ENCODE peak calls at places on chromosomes 13 and 19, in ten cellular contexts. L is endodermal cell, Y is tibial nerve, P is uterus, X is lower leg skin, I is cardiac muscle cell, G is IMR-90, D is foreskin fibroblast, Z is choroid plexus epithelial cell, B is thyroid gland. V is an unnamed sample.

GRCh38 chr19:10625003-10625761 is at the start of gene SLC44A2:
- DNase-seq in X (peak), B (peak), G (peak), P (peak), D (peak), Z (peak), L (peak), Y (peak), I (peak), V (peak)

GRCh38 chr13:24007979-24008620 is 110.8 kb upstream of the C1QTNF9B start:
- DNase-seq in L (no peak), I (no peak), D (no peak), G (no peak), Z (no peak), P (no peak), Y (no peak), B (no peak), X (no peak), V (no peak)

GRCh38 chr19:51593969-51594773 is 23.1 kb downstream of the ZNF175 start:
- DNase-seq in L (peak), X (peak), Z (peak), P (peak), Y (peak), D (peak), G (peak), B (peak), I (peak), V (peak)

GRCh38 chr13:60265566-60265965 is 101.8 kb upstream of the DIAPH3 start:
- DNase-seq in Z (no peak), X (no peak), L (no peak), B (no peak), Y (no peak), G (no peak), I (no peak), D (no peak), P (no peak), V (no peak)

GRCh38 chr13:113010510-113010865 is 41.5 kb downstream of the MCF2L start:
- DNase-seq in P (no peak), Z (no peak), X (no peak), D (no peak), B (no peak), Y (no peak), L (no peak), G (no peak), I (no peak), V (no peak)

GRCh38 chr19:13208131-13208963 is 58.1 kb downstream of the IER2 start:
- DNase-seq in X (no peak), G (peak), Y (peak), D (peak), Z (peak), I (peak), P (peak), B (no peak), L (peak), V (peak)

GRCh38 chr19:17281391-17282304 is at the start of gene ANKLE1:
- DNase-seq in Z (no peak), L (peak), D (peak), G (no peak), P (no peak), I (peak), Y (no peak), B (no peak), X (no peak), V (no peak)

GRCh38 chr19:45451181-45451849 is 16.5 kb upstream of the FOSB start:
- DNase-seq in P (peak), B (peak), G (peak), Z (peak), Y (no peak), D (peak), I (peak), L (peak), X (peak), V (peak)

GRCh38 chr13:62320129-62320724 is 904.6 kb upstream of the PCDH20 start:
- DNase-seq in L (no peak), Z (peak), B (no peak), I (peak), X (no peak), G (peak), D (peak), P (no peak), Y (no peak), V (peak)

GRCh38 chr13:51995677-51996551 is 15.3 kb downstream of the ATP7B start:
- DNase-seq in G (no peak), Z (no peak), B (peak), Y (no peak), X (no peak), D (no peak), I (peak), L (peak), P (no peak), V (peak)

GRCh38 chr13:34124912-34125311 is 307.0 kb downstream of the RFC3 start:
- DNase-seq in G (no peak), P (no peak), I (no peak), B (no peak), D (no peak), X (no peak), L (no peak), Z (no peak), Y (no peak), V (no peak)

GRCh38 chr13:29480893-29481525 is 114.5 kb downstream of the SLC7A1 start:
- DNase-seq in L (peak), Z (no peak), X (no peak), I (no peak), G (no peak), B (no peak), D (no peak), P (no peak), Y (no peak), V (no peak)

GRCh38 chr19:55683449-55684261 is 8.6 kb downstream of the EPN1 start:
- DNase-seq in L (no peak), X (no peak), D (no peak), Z (no peak), B (no peak), Y (no peak), G (no peak), P (no peak), I (no peak), V (no peak)

GRCh38 chr13:52925775-52926285 is 77.4 kb upstream of the PCDH8 start:
- DNase-seq in G (no peak), I (no peak), D (peak), P (no peak), Y (no peak), Z (no peak), L (no peak), X (no peak), B (no peak), V (peak)

GRCh38 chr13:28501547-28501946 is 6.6 kb upstream of the FLT1 start:
- DNase-seq in L (no peak), Y (no peak), I (no peak), G (no peak), Z (no peak), X (no peak), D (no peak), B (no peak), P (peak), V (no peak)

GRCh38 chr13:50543767-50544166 is 299.7 kb downstream of the DLEU7 start:
- DNase-seq in I (peak), L (no peak), Z (peak), G (peak), D (peak), B (peak), X (no peak), P (no peak), Y (no peak), V (peak)

GRCh38 chr13:113345486-113345885 is 18.4 kb downstream of the GRTP1 start:
- DNase-seq in G (no peak), B (no peak), P (no peak), I (no peak), Y (no peak), L (no peak), Z (no peak), X (no peak), D (no peak), V (no peak)

GRCh38 chr19:54424660-54425381 is 9.6 kb downstream of the TTYH1 start:
- DNase-seq in X (no peak), I (no peak), G (no peak), D (no peak), L (no peak), Y (no peak), Z (no peak), P (no peak), B (no peak), V (no peak)

GRCh38 chr13:65292488-65292901 is 1937.6 kb downstream of the PCDH9 start:
- DNase-seq in I (peak), Z (peak), B (no peak), G (peak), Y (no peak), D (peak), L (peak), X (no peak), P (no peak), V (peak)

GRCh38 chr19:29603308-29603707 is 2.8 kb upstream of the POP4 start:
- DNase-seq in G (no peak), I (no peak), B (no peak), X (no peak), Y (no peak), Z (no peak), D (no peak), L (peak), P (no peak), V (no peak)

GRCh38 chr13:97348569-97349100 is 85.3 kb upstream of the RAP2A start:
- DNase-seq in Z (no peak), L (no peak), G (no peak), B (no peak), X (no peak), P (no peak), D (no peak), I (no peak), Y (no peak), V (no peak)

GRCh38 chr13:108003626-108004025 is 211.7 kb downstream of the LIG4 start:
- DNase-seq in Z (no peak), X (no peak), Y (no peak), I (no peak), D (no peak), P (no peak), B (no peak), L (no peak), G (no peak), V (no peak)

DNA sequence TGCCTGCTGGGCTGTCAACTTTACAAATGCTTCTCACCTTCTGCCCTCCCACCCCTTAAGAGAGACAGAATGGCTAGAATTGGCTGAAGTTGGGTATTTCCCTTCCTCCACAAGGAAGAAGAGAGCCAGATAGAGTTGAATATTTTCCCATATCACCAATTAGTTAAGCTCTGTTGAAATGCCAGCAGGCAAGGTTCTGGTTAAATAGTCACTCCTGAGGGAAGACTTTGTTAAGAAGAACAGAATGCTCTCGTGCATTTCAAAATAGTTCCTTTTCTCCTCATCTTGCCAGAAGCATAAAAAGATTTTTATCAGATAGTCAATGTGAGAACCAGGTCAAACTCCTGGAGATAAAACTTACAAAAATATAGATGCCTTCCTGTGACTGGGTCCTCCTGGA is 2857.0 kb upstream of the PCDH20 start:
- DNase-seq in Z (peak), D (no peak), G (no peak), B (no peak), L (no peak), I (no peak), P (no peak), Y (no peak), X (no peak), V (peak)
- TF ChIP-seq CTCF in Z (no peak), D (no peak), G (no peak), B (no peak), L (no peak), I (no peak), P (no peak), Y (no peak), X (no peak), V (no peak)

DNA sequence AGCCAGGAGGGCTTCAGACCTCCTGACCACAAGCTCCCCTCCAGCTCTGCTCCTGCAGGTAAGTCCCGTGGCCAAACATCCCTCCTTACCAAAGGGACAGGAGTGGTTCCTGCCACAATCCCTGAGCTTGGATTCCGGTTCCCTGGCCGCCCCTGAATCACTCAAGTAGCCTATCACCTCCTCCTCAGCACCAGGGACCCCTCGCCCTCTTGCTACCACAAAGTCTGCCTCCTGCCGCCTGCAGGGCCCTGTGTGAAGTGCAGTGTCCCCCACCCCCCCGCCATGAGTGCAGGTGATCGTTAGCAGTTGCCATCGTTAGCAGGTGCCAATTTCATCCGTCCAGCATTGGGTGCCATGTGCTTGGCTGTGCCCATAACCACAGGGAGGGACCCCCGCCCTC is 40.8 kb upstream of the RANBP3 start:
- DNase-seq in D (no peak), Y (no peak), X (no peak), B (no peak), I (no peak), Z (no peak), L (peak), G (no peak), P (no peak), V (no peak)
- TF ChIP-seq CTCF in D (no peak), Y (no peak), X (no peak), B (no peak), I (peak), Z (peak), L (peak), G (no peak), P (no peak), V (no peak)

DNA sequence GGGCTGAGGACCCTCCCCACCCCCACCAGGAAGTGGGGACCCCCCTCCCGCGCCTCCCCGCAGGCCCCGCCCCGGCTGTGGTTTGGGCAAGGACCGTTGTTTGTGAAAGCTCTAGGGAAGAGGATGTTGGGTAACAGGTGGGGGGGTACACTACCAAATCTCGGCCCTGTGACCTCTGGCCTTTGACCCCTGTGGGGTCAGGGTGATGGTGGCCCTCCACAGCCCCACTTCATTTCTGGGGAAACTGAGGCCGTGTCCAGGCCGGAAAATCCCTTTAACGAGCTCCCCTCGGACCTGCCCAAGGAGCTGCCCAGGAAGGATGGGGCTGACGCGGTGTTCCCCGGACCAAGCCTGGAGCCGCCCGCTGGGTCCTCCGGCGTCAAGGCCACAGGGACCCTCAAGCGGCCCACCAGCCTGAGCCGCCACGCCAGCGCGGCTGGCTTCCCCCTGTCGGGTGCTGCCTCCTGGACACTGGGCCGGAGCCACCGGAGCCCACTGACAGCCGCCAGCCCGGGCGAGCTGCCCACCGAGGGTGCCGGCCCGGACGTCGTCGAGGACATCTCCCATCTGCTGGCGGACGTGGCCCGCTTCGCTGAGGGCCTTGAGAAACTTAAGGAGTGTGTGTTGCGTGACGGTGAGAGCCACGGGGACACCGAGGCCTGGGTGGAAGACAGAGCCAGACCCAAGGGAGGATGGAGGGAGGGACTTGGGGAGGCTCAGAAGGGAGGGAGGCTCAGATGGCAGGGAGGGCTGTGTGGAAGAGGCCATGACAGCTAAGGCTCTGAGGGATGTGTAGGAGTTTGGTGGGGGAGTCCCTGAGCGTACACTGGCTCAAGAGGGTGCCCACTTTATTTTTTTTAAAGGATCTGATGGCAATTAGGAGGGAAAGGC is 1.4 kb downstream of the ARHGAP45 start:
- DNase-seq in B (no peak), Y (no peak), Z (no peak), X (no peak), D (no peak), L (no peak), G (no peak), P (no peak), I (no peak), V (no peak)
- TF ChIP-seq CTCF in B (no peak), Y (no peak), Z (no peak), X (no peak), D (no peak), L (no peak), G (no peak), P (no peak), I (no peak), V (no peak)

DNA sequence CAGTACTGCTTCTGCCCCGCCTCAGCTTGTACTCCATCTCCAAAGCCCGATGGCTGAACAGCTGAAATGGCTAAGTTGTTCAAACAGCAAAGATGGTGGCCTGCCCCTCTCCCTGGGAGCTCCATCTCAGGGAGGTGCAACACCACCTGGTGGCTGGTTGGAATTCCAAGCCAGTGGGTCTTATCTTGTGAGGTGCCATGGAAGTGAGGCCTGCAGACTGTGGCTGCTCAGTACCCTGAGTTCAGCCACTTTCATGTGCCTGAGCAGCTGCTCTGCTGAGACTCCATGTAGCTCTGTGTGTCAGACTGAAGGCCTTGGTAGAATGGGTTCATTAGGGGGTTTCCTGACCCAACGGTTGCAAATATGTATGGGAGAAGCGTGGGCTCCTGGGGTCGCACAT is 67.3 kb upstream of the SPRY2 start:
- DNase-seq in P (no peak), X (no peak), D (no peak), Z (no peak), I (no peak), G (no peak), B (no peak), Y (no peak), L (peak), V (no peak)
- TF ChIP-seq CTCF in P (no peak), X (no peak), D (peak), Z (no peak), I (no peak), G (no peak), B (no peak), Y (no peak), L (peak), V (no peak)

GRCh38 chr13:71979616-71980015 is 112.6 kb upstream of the DACH1 start:
- DNase-seq in I (no peak), B (no peak), Y (no peak), X (no peak), Z (peak), P (no peak), G (no peak), D (peak), L (peak), V (no peak)
- TF ChIP-seq CTCF in I (no peak), B (no peak), Y (no peak), X (no peak), Z (peak), P (no peak), G (no peak), D (no peak), L (peak), V (no peak)

GRCh38 chr13:54367639-54368271 is 1339.1 kb downstream of the OLFM4 start:
- DNase-seq in L (no peak), P (no peak), Z (no peak), Y (no peak), G (no peak), D (no peak), X (no peak), I (no peak), B (no peak), V (no peak)
- TF ChIP-seq CTCF in L (no peak), P (no peak), Z (no peak), Y (no peak), G (no peak), D (no peak), X (no peak), I (no peak), B (no peak), V (no peak)

GRCh38 chr19:49911381-49912145 is 14.9 kb upstream of the IL4I1 start:
- DNase-seq in G (peak), Z (peak), X (no peak), D (no peak), L (no peak), I (peak), B (peak), Y (no peak), P (no peak), V (no peak)

GRCh38 chr19:49910179-49910578 is 13.5 kb upstream of the IL4I1 start:
- DNase-seq in G (no peak), Z (no peak), L (no peak), X (no peak), B (no peak), Y (no peak), I (no peak), D (no peak), P (no peak), V (no peak)

GRCh38 chr19:49915271-49915670 is 13.7 kb upstream of the ATF5 start:
- DNase-seq in I (no peak), D (no peak), B (no peak), Z (no peak), G (no peak), L (no peak), X (no peak), Y (no peak), P (no peak), V (no peak)

GRCh38 chr19:49913720-49914119 is 15.3 kb upstream of the ATF5 start:
- DNase-seq in Z (no peak), G (no peak), X (no peak), P (no peak), B (no peak), D (no peak), L (no peak), Y (no peak), I (no peak), V (no peak)

DNA sequence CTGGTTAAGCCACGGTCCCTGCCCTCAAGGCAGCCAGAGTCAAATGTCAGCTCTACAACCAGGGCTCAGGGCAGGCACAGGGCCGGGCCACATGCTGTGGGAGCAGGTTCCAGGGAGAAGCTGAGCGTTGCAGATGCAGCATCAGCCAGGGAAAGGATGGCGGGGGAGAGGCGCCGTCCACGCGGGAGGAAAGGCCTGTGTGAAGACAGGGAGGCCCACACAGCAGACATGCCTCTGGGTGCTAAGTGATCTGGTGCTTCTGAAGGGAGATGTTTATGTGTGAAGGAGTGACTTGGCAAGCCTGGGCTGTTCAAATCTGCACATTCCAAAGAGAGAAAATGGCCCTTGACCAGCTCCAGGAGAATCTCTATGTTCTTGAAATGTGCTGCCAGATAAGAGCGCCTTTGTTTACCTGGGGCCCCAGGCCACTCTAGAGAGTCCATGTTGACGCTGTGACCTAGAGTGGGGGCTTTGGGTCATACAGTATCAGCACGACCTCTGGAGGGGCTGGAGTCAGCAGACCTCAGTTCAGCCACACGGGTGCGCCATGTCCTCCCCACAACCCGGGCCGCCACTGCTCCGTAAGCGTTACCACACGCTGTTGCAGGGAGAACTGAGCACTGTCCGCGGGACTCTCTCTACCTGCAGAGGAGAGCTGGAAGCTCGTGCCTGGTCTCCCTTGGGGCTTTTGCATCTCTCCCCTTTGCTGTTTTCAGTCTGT is 15.9 kb upstream of the ATF5 start:
- DNase-seq in L (peak), Y (no peak), P (no peak), Z (peak), B (peak), I (no peak), G (peak), D (no peak), X (no peak), V (no peak)
- TF ChIP-seq CTCF in L (peak), Y (no peak), P (no peak), Z (peak), B (no peak), I (no peak), G (no peak), D (no peak), X (no peak), V (no peak)

GRCh38 chr13:90732049-90732448 is 615.4 kb upstream of the MIR17HG start:
- DNase-seq in I (no peak), B (peak), D (no peak), Z (no peak), G (no peak), X (no peak), P (no peak), L (peak), Y (no peak), V (no peak)
- TF ChIP-seq CTCF in I (no peak), B (no peak), D (no peak), Z (peak), G (no peak), X (no peak), P (no peak), L (peak), Y (no peak), V (peak)

V was measured in AG10803.